ENCODE peak calls at places on chromosome 9, in seven cellular contexts. C is NCI-H1694 treated with DMSO at 0.1 percent for 48 hours; B is Calu3; L is stimulated activated CD8-positive, alpha-beta memory T cell treated with anti-CD3 and anti-CD28 coated beads, Interleukin-7, amount 100 ng/mL, for 24 hours; A is AG09309; G is cardiac muscle cell; O is Right ventricle myocardium superior. P is an unnamed sample.

GRCh38 chr9:113737414-113738271 is 138.5 kb upstream of the ZNF618 start:
- DNase-seq in C (peak), B (peak), L (no peak), A (peak), G (peak), O (no peak), P (peak)

GRCh38 chr9:31100311-31100710 is 1284.1 kb upstream of the ACO1 start:
- DNase-seq in C (no peak), B (no peak), L (no peak), A (no peak), G (no peak), O (no peak), P (no peak)

GRCh38 chr9:26292943-26293342 is 599.7 kb downstream of the CAAP1 start:
- DNase-seq in C (no peak), B (no peak), L (no peak), A (peak), G (peak), O (no peak), P (no peak)

GRCh38 chr9:18268381-18268780 is 205.6 kb upstream of the ADAMTSL1 start:
- DNase-seq in C (no peak), B (peak), L (no peak), A (no peak), G (peak), O (no peak), P (no peak)

GRCh38 chr9:73200694-73201432 is 49.2 kb downstream of the ANXA1 start:
- DNase-seq in C (peak), B (no peak), L (no peak), A (no peak), G (peak), O (no peak), P (no peak)

GRCh38 chr9:2616726-2617377 is 4.7 kb upstream of the VLDLR start:
- DNase-seq in C (no peak), B (no peak), L (no peak), A (no peak), G (no peak), O (no peak), P (no peak)

GRCh38 chr9:131402738-131403492 is 9.0 kb downstream of the PRRC2B start:
- DNase-seq in C (no peak), B (peak), L (no peak), A (peak), G (peak), O (peak), P (no peak)

GRCh38 chr9:97555164-97555563 is 53.7 kb downstream of the TMOD1 start:
- DNase-seq in C (no peak), B (no peak), L (no peak), A (no peak), G (peak), O (peak), P (no peak)

GRCh38 chr9:134171316-134172197 is 7.2 kb upstream of the RNU6ATAC start:
- DNase-seq in C (no peak), B (no peak), L (no peak), A (peak), G (peak), O (peak), P (no peak)

GRCh38 chr9:81825831-81826540 is 102.2 kb upstream of the SPATA31D4 start:
- DNase-seq in C (no peak), B (peak), L (no peak), A (no peak), G (no peak), O (no peak), P (no peak)

GRCh38 chr9:120464176-120464575 is 115.8 kb downstream of the CDK5RAP2 start:
- DNase-seq in C (no peak), B (no peak), L (no peak), A (no peak), G (no peak), O (no peak), P (no peak)

GRCh38 chr9:35553670-35554543 is 51.2 kb upstream of the TESK1 start:
- DNase-seq in C (peak), B (peak), L (no peak), A (peak), G (peak), O (peak), P (peak)

GRCh38 chr9:18360005-18360404 is 113.9 kb upstream of the ADAMTSL1 start:
- DNase-seq in C (no peak), B (no peak), L (no peak), A (no peak), G (no peak), O (no peak), P (no peak)

GRCh38 chr9:93320591-93321219 is 130.8 kb upstream of the FAM120A start:
- DNase-seq in C (no peak), B (no peak), L (no peak), A (no peak), G (no peak), O (no peak), P (no peak)

GRCh38 chr9:2066312-2067273 is 51.4 kb downstream of the SMARCA2 start:
- DNase-seq in C (no peak), B (no peak), L (no peak), A (no peak), G (peak), O (no peak), P (no peak)

GRCh38 chr9:126625329-126626116 is 11.8 kb downstream of the LMX1B start:
- DNase-seq in C (no peak), B (no peak), L (no peak), A (no peak), G (no peak), O (no peak), P (no peak)

GRCh38 chr9:121842612-121842978 is 191.2 kb downstream of the DAB2IP start:
- DNase-seq in C (no peak), B (no peak), L (no peak), A (no peak), G (no peak), O (no peak), P (no peak)

GRCh38 chr9:73742412-73742811 is 590.7 kb downstream of the ANXA1 start:
- DNase-seq in C (no peak), B (no peak), L (no peak), A (no peak), G (no peak), O (no peak), P (no peak)

GRCh38 chr9:9791621-9792020 is 821.2 kb downstream of the PTPRD start:
- DNase-seq in C (no peak), B (no peak), L (no peak), A (no peak), G (peak), O (no peak), P (no peak)

GRCh38 chr9:123414226-123414625 is 58.2 kb downstream of the CRB2 start:
- DNase-seq in C (no peak), B (no peak), L (no peak), A (no peak), G (no peak), O (no peak), P (no peak)

GRCh38 chr9:3467593-3468219 is 58.1 kb downstream of the RFX3 start:
- DNase-seq in C (peak), B (peak), L (peak), A (peak), G (peak), O (peak), P (peak)

GRCh38 chr9:93580654-93581380 is 4.4 kb downstream of the PHF2 start:
- DNase-seq in C (no peak), B (no peak), L (no peak), A (no peak), G (no peak), O (no peak), P (no peak)

GRCh38 chr9:109229682-109230081 is 62.6 kb upstream of the FRRS1L start:
- DNase-seq in C (no peak), B (no peak), L (no peak), A (no peak), G (no peak), O (no peak), P (no peak)

GRCh38 chr9:91495450-91495849 is 71.8 kb upstream of the NFIL3 start:
- DNase-seq in C (no peak), B (no peak), L (no peak), A (peak), G (peak), O (no peak), P (no peak)

GRCh38 chr9:8660383-8660782 is 860.8 kb upstream of the DMAC1 start:
- DNase-seq in C (no peak), B (peak), L (no peak), A (no peak), G (peak), O (peak), P (peak)

GRCh38 chr9:18861599-18862546 is 171.1 kb downstream of the SAXO1 start:
- DNase-seq in C (no peak), B (no peak), L (no peak), A (no peak), G (peak), O (peak), P (no peak)

GRCh38 chr9:100213730-100214477 is 114.9 kb downstream of the INVS start:
- DNase-seq in C (no peak), B (no peak), L (no peak), A (peak), G (peak), O (no peak), P (no peak)

GRCh38 chr9:88537743-88538055 is 2.7 kb downstream of the NXNL2 start:
- DNase-seq in C (no peak), B (peak), L (no peak), A (peak), G (peak), O (peak), P (peak)

GRCh38 chr9:137023583-137023991 is 4.5 kb downstream of the ABCA2 start:
- DNase-seq in C (no peak), B (no peak), L (no peak), A (no peak), G (no peak), O (no peak), P (no peak)

GRCh38 chr9:137021979-137022619 is 5.9 kb downstream of the ABCA2 start:
- DNase-seq in C (no peak), B (peak), L (peak), A (no peak), G (peak), O (no peak), P (peak)

P was measured in GDM1.